ENCODE peak calls at places on chromosomes 2 and 18, in six cellular contexts. E, D, W, Z, Y and N are unnamed samples.

GRCh38 chr18:26617151-26617554 is 68.8 kb upstream of the KCTD1 start:
- DNase-seq in Y (no peak), Z (no peak), W (no peak), D (peak), E (no peak), N (no peak)

GRCh38 chr18:32777049-32777448 is 4.2 kb upstream of the KLHL14 start:
- DNase-seq in D (no peak), E (no peak), W (no peak), Z (no peak), Y (no peak), N (no peak)

GRCh38 chr18:2932247-2933181 is 80.4 kb downstream of the LPIN2 start:
- DNase-seq in W (no peak), Z (no peak), D (peak), E (peak), Y (no peak), N (no peak)

GRCh38 chr2:176134978-176135575 is 5.6 kb downstream of the HOXD8 start:
- DNase-seq in Z (no peak), E (no peak), D (no peak), W (no peak), Y (no peak), N (no peak)

GRCh38 chr2:18492721-18493120 is 67.7 kb downstream of the RDH14 start:
- DNase-seq in E (no peak), Y (no peak), D (no peak), W (no peak), Z (no peak), N (no peak)

GRCh38 chr2:165618806-165619205 is 149.3 kb downstream of the CSRNP3 start:
- DNase-seq in E (no peak), W (no peak), D (no peak), Y (no peak), Z (no peak), N (no peak)

GRCh38 chr2:114550895-114551793 is 108.7 kb downstream of the DPP10 start:
- DNase-seq in Y (peak), E (no peak), Z (peak), W (no peak), D (no peak), N (peak)

GRCh38 chr2:159139216-159139933 is 147.1 kb downstream of the WDSUB1 start:
- DNase-seq in E (no peak), W (no peak), Y (no peak), D (no peak), Z (no peak), N (no peak)

GRCh38 chr2:112154246-112155110 is 16.3 kb downstream of the FBLN7 start:
- DNase-seq in D (no peak), E (peak), Z (no peak), Y (no peak), W (no peak), N (no peak)

DNA sequence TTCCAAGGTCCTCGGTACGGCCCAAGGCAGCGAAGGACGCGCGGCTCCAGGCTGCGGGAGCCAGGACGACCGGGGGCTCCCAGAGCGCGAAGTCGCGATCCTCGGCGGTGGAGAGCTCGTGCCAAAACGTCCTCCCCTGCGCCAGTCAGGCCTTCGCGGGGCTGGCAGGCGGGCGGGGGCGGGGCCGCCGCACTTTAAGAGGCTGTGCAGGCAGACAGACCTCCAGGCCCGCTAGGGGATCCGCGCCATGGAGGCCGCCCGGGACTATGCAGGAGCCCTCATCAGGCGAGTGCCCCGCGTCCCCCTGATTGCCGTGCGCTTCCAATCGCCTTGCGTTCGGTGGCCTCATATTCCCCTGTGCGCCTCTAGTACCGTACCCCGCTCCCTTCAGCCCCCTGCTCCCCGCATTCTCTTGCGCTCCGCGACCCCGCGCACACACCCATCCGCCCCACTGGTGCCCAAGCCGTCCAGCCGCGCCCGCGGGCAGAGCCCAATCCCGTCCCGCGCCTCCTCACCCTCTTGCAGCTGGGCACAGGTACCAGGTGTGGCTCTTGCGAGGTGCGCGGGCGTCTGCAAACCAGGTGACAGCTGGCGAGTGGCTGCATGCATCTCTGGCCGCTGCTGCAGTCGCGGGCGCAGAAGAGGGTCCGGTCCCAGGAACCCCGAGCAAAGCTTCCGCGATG is at the start of gene CIDEA:
- DNase-seq in Y (no peak), E (no peak), D (no peak), W (no peak), Z (peak), N (no peak)
- H3K4me3 ChIP-seq in Y (peak), E (no peak), D (peak), W (no peak), Z (peak), N (peak)

GRCh38 chr2:24493713-24494112 is 2.7 kb downstream of the NCOA1 start:
- DNase-seq in W (no peak), Z (no peak), Y (no peak), E (no peak), D (no peak), N (no peak)

GRCh38 chr2:24492283-24493272 is 1.5 kb downstream of the NCOA1 start:
- DNase-seq in Z (no peak), Y (no peak), D (no peak), W (no peak), E (no peak), N (peak)

GRCh38 chr2:24495451-24495850 is 4.4 kb downstream of the NCOA1 start:
- DNase-seq in Y (no peak), Z (no peak), W (no peak), E (no peak), D (no peak), N (no peak)

GRCh38 chr2:24496959-24497358 is 5.9 kb downstream of the NCOA1 start:
- DNase-seq in Y (no peak), E (no peak), D (no peak), W (no peak), Z (no peak), N (no peak)

DNA sequence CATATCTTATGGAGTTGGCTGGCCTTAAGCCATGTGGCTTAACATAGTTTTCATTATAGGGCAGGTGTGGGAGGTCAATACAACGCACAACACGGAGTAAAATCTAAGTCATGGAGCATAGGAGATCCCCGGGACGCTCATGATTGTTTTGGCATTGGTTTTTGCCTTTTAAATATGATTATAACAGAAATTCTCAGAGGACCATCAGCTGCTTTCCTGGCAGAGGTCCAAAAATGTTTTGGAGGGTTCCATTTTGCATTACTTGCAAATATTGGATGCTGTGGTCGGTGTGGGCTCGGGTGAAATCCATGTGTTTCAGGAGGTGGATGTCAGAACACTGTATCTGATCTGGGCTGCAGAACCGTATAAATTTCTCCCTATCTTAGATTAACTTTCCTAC is 3.4 kb downstream of the NCOA1 start:
- DNase-seq in W (no peak), Z (no peak), D (no peak), E (no peak), Y (no peak), N (no peak)
- H3K27ac ChIP-seq in W (no peak), Z (no peak), D (no peak), E (no peak), Y (no peak), N (no peak)

GRCh38 chr2:241804326-241805276 is 4.4 kb upstream of the NEU4 start:
- DNase-seq in D (no peak), W (no peak), E (peak), Z (peak), Y (peak), N (peak)
- H3K4me3 ChIP-seq in D (peak), W (peak), E (peak), Z (no peak), Y (peak), N (peak)

GRCh38 chr18:25038261-25038660 is 313.7 kb downstream of the ZNF521 start:
- DNase-seq in D (no peak), Y (no peak), Z (no peak), W (no peak), E (no peak), N (no peak)
- H3K27ac ChIP-seq in D (no peak), Y (no peak), Z (no peak), W (no peak), E (no peak), N (no peak)

GRCh38 chr2:11179899-11180298 is 24.6 kb downstream of the SLC66A3 start:
- DNase-seq in Z (no peak), D (no peak), W (no peak), E (no peak), Y (no peak), N (no peak)
- H3K4me3 ChIP-seq in Z (no peak), D (no peak), W (no peak), E (no peak), Y (no peak), N (no peak)

GRCh38 chr18:9535430-9535972 is 60.2 kb downstream of the RALBP1 start:
- DNase-seq in E (no peak), Z (no peak), Y (peak), W (no peak), D (peak), N (peak)
- H3K27ac ChIP-seq in E (no peak), Z (no peak), Y (peak), W (no peak), D (peak), N (peak)

GRCh38 chr2:10561636-10562035 is 113.5 kb upstream of the ODC1 start:
- DNase-seq in D (no peak), Z (no peak), Y (no peak), E (no peak), W (no peak), N (no peak)
- H3K4me3 ChIP-seq in D (no peak), Z (no peak), Y (no peak), E (no peak), W (no peak), N (no peak)

GRCh38 chr2:131093066-131093842 is at the start of gene FAM168B:
- DNase-seq in W (peak), Y (peak), E (peak), Z (peak), D (peak), N (peak)
- H3K27ac ChIP-seq in W (peak), Y (peak), E (peak), Z (peak), D (peak), N (peak)